ENCODE peak calls at places on chromosomes 4 and X, in four cellular contexts. P is stimulated activated CD8-positive, alpha-beta memory T cell treated with anti-CD3 and anti-CD28 coated beads, Interleukin-2, amount 100 ng/mL, for 48 hours; W is activated naive CD4-positive, alpha-beta T cell treated with anti-CD3 and anti-CD28 coated beads, Interleukin-2, amount 10 ng/mL, durations not matched to agents 7 days and 5 days; Q is kidney tubule cell. S is an unnamed sample.

GRCh38 chrX:114058988-114059418 is 524.9 kb upstream of the HTR2C start:
- DNase-seq in P (no peak), W (no peak), Q (no peak), S (no peak)

GRCh38 chr4:40309250-40309774 is 25.8 kb upstream of the CHRNA9 start:
- DNase-seq in P (peak; percentile 91), W (peak; percentile 95), Q (peak; percentile 84), S (peak; percentile 95)

GRCh38 chr4:100071531-100071930 is 118.7 kb downstream of the DDIT4L start:
- DNase-seq in P (no peak), W (no peak), Q (no peak), S (no peak)

GRCh38 chr4:113739197-113739596 is 22.3 kb downstream of the CAMK2D start:
- DNase-seq in P (no peak), W (no peak), Q (no peak), S (no peak)

GRCh38 chrX:71492086-71493065 is 40.5 kb upstream of the OGT start:
- DNase-seq in P (peak; percentile 27), W (peak; percentile 63), Q (peak; percentile 28), S (peak; percentile 61)

GRCh38 chr4:37909690-37910486 is 19.0 kb downstream of the TBC1D1 start:
- DNase-seq in P (no peak), W (no peak), Q (peak; percentile 9), S (no peak)

GRCh38 chr4:51853027-51853682 is 10.2 kb downstream of the DCUN1D4 start:
- DNase-seq in P (no peak), W (no peak), Q (peak; percentile 30), S (no peak)

GRCh38 chr4:2009651-2010233 is 968 bp upstream of the NELFA start:
- DNase-seq in P (peak; percentile 27), W (peak; percentile 70), Q (peak; percentile 86), S (peak; percentile 57)

GRCh38 chrX:51215266-51215665 is 117.4 kb upstream of the NUDT10 start:
- DNase-seq in P (no peak), W (no peak), Q (no peak), S (no peak)

GRCh38 chr4:55021214-55021613 is 104.2 kb downstream of the KDR start:
- DNase-seq in P (no peak), W (no peak), Q (no peak), S (no peak)

GRCh38 chrX:11267311-11267910 is 25.8 kb upstream of the AMELX start:
- DNase-seq in P (no peak), W (no peak), Q (peak; percentile 84), S (no peak)

GRCh38 chrX:150205011-150205410 is 158.1 kb upstream of the MAMLD1 start:
- DNase-seq in P (no peak), W (no peak), Q (no peak), S (no peak)

GRCh38 chr4:18020145-18020670 is 1.3 kb downstream of the LCORL start:
- DNase-seq in P (no peak), W (peak; percentile 39), Q (peak; percentile 6), S (peak; percentile 36)

GRCh38 chr4:172851534-172851933 is 317.1 kb upstream of the GALNT7 start:
- DNase-seq in P (no peak), W (no peak), Q (peak; percentile 51), S (no peak)

GRCh38 chrX:23386726-23387125 is 52.1 kb downstream of the PTCHD1 start:
- DNase-seq in P (no peak), W (no peak), Q (peak; percentile 10), S (no peak)

GRCh38 chr4:141654098-141654497 is 17.7 kb downstream of the IL15 start:
- DNase-seq in P (no peak), W (no peak), Q (peak; percentile 70), S (no peak)

GRCh38 chrX:105331244-105331643 is 110.8 kb upstream of the TEX13A start:
- DNase-seq in P (no peak), W (no peak), Q (no peak), S (no peak)

GRCh38 chrX:101359966-101360365 is 11.4 kb upstream of the TIMM8A start:
- DNase-seq in P (no peak), W (no peak), Q (peak; percentile 39), S (no peak)

S was measured in activated CD8-positive, alpha-beta T cell treated with anti-CD3 and anti-CD28 coated beads, Interleukin-2, amount 10 ng/mL, durations not matched to agents 7 days and 5 days.